ENCODE peak calls at places on chromosomes 12 and 14, in nine cellular contexts. One of them, this sample, is unnamed. For H3K36me3, the result is how much of the 10 kb centered on the place peaks cover.

GRCh38 chr12:52250048-52250990 is 17.3 kb downstream of the KRT7 start:
- DNase-seq in tibial artery: no peak
- DNase-seq in fibroblast of lung: no peak
- DNase-seq in PC-3: peak
- DNase-seq in cardiac muscle cell: no peak
- DNase-seq in naive thymus-derived CD4-positive, alpha-beta T cell: no peak
- DNase-seq in CD4-positive, CD25-positive, alpha-beta regulatory T cell: no peak
- DNase-seq in SJCRH30: no peak
- DNase-seq in heart right ventricle: no peak
- DNase-seq in this sample: no peak

GRCh38 chr12:120065472-120065871 is 51.1 kb downstream of the RAB35 start:
- DNase-seq in tibial artery: no peak
- DNase-seq in fibroblast of lung: no peak
- DNase-seq in PC-3: no peak
- DNase-seq in cardiac muscle cell: no peak
- DNase-seq in naive thymus-derived CD4-positive, alpha-beta T cell: no peak
- DNase-seq in CD4-positive, CD25-positive, alpha-beta regulatory T cell: no peak
- DNase-seq in SJCRH30: no peak
- DNase-seq in heart right ventricle: no peak
- DNase-seq in this sample: no peak

GRCh38 chr12:79927772-79928474 is 7.0 kb downstream of the PPP1R12A start:
- DNase-seq in tibial artery: no peak
- DNase-seq in fibroblast of lung: no peak
- DNase-seq in PC-3: no peak
- DNase-seq in cardiac muscle cell: no peak
- DNase-seq in naive thymus-derived CD4-positive, alpha-beta T cell: peak
- DNase-seq in CD4-positive, CD25-positive, alpha-beta regulatory T cell: peak
- DNase-seq in SJCRH30: no peak
- DNase-seq in heart right ventricle: no peak
- DNase-seq in this sample: peak

GRCh38 chr12:114425031-114425626 is 19.2 kb upstream of the TBX5 start:
- DNase-seq in tibial artery: no peak
- DNase-seq in fibroblast of lung: peak
- DNase-seq in PC-3: no peak
- DNase-seq in cardiac muscle cell: no peak
- DNase-seq in naive thymus-derived CD4-positive, alpha-beta T cell: no peak
- DNase-seq in CD4-positive, CD25-positive, alpha-beta regulatory T cell: no peak
- DNase-seq in SJCRH30: no peak
- DNase-seq in heart right ventricle: no peak
- DNase-seq in this sample: no peak

GRCh38 chr12:51023625-51024395 is 2.4 kb downstream of the SLC11A2 start:
- DNase-seq in tibial artery: no peak
- DNase-seq in fibroblast of lung: peak
- DNase-seq in PC-3: peak
- DNase-seq in cardiac muscle cell: no peak
- DNase-seq in naive thymus-derived CD4-positive, alpha-beta T cell: no peak
- DNase-seq in CD4-positive, CD25-positive, alpha-beta regulatory T cell: no peak
- DNase-seq in SJCRH30: no peak
- DNase-seq in heart right ventricle: no peak
- DNase-seq in this sample: no peak

GRCh38 chr12:49389092-49389703 is 21.9 kb downstream of the SPATS2 start:
- DNase-seq in tibial artery: peak
- DNase-seq in fibroblast of lung: no peak
- DNase-seq in PC-3: no peak
- DNase-seq in cardiac muscle cell: peak
- DNase-seq in naive thymus-derived CD4-positive, alpha-beta T cell: peak
- DNase-seq in CD4-positive, CD25-positive, alpha-beta regulatory T cell: peak
- DNase-seq in SJCRH30: no peak
- DNase-seq in heart right ventricle: no peak
- DNase-seq in this sample: peak

GRCh38 chr12:53746592-53747491 is 4.9 kb downstream of the CISTR start:
- DNase-seq in tibial artery: peak
- DNase-seq in fibroblast of lung: peak
- DNase-seq in PC-3: peak
- DNase-seq in cardiac muscle cell: peak
- DNase-seq in naive thymus-derived CD4-positive, alpha-beta T cell: peak
- DNase-seq in CD4-positive, CD25-positive, alpha-beta regulatory T cell: peak
- DNase-seq in SJCRH30: peak
- DNase-seq in heart right ventricle: peak
- DNase-seq in this sample: peak

GRCh38 chr12:74286254-74286653 is 251.4 kb upstream of the ATXN7L3B start:
- DNase-seq in tibial artery: no peak
- DNase-seq in fibroblast of lung: no peak
- DNase-seq in PC-3: no peak
- DNase-seq in cardiac muscle cell: peak
- DNase-seq in naive thymus-derived CD4-positive, alpha-beta T cell: no peak
- DNase-seq in CD4-positive, CD25-positive, alpha-beta regulatory T cell: no peak
- DNase-seq in SJCRH30: no peak
- DNase-seq in heart right ventricle: no peak
- DNase-seq in this sample: no peak

GRCh38 chr14:86934196-86934595 is 1058.8 kb downstream of the GALC start:
- DNase-seq in tibial artery: no peak
- DNase-seq in fibroblast of lung: no peak
- DNase-seq in PC-3: no peak
- DNase-seq in cardiac muscle cell: no peak
- DNase-seq in naive thymus-derived CD4-positive, alpha-beta T cell: no peak
- DNase-seq in CD4-positive, CD25-positive, alpha-beta regulatory T cell: no peak
- DNase-seq in SJCRH30: no peak
- DNase-seq in heart right ventricle: no peak
- DNase-seq in this sample: no peak

GRCh38 chr12:123101467-123102004 is 49.4 kb downstream of the PITPNM2 start:
- DNase-seq in tibial artery: no peak
- DNase-seq in fibroblast of lung: no peak
- DNase-seq in PC-3: no peak
- DNase-seq in cardiac muscle cell: peak
- DNase-seq in naive thymus-derived CD4-positive, alpha-beta T cell: no peak
- DNase-seq in CD4-positive, CD25-positive, alpha-beta regulatory T cell: no peak
- DNase-seq in SJCRH30: no peak
- DNase-seq in heart right ventricle: no peak
- DNase-seq in this sample: no peak

GRCh38 chr12:27104546-27104945 is 22.2 kb upstream of the C12orf71 start:
- DNase-seq in tibial artery: no peak
- DNase-seq in fibroblast of lung: no peak
- DNase-seq in PC-3: no peak
- DNase-seq in cardiac muscle cell: no peak
- DNase-seq in naive thymus-derived CD4-positive, alpha-beta T cell: no peak
- DNase-seq in CD4-positive, CD25-positive, alpha-beta regulatory T cell: no peak
- DNase-seq in SJCRH30: no peak
- DNase-seq in heart right ventricle: no peak
- DNase-seq in this sample: no peak

GRCh38 chr14:103401223-103402214 is 16.3 kb downstream of the MARK3 start:
- DNase-seq in tibial artery: no peak
- DNase-seq in fibroblast of lung: peak
- DNase-seq in PC-3: peak
- DNase-seq in cardiac muscle cell: peak
- DNase-seq in naive thymus-derived CD4-positive, alpha-beta T cell: no peak
- DNase-seq in CD4-positive, CD25-positive, alpha-beta regulatory T cell: no peak
- DNase-seq in SJCRH30: no peak
- DNase-seq in heart right ventricle: peak
- DNase-seq in this sample: no peak

GRCh38 chr14:104103061-104104005 is 17.8 kb downstream of the ASPG start:
- DNase-seq in tibial artery: no peak
- DNase-seq in fibroblast of lung: no peak
- DNase-seq in PC-3: no peak
- DNase-seq in cardiac muscle cell: no peak
- DNase-seq in naive thymus-derived CD4-positive, alpha-beta T cell: no peak
- DNase-seq in CD4-positive, CD25-positive, alpha-beta regulatory T cell: no peak
- DNase-seq in SJCRH30: no peak
- DNase-seq in heart right ventricle: no peak
- DNase-seq in this sample: no peak

GRCh38 chr14:60734465-60735242 is at the start of gene MNAT1:
- DNase-seq in tibial artery: peak
- DNase-seq in fibroblast of lung: peak
- DNase-seq in PC-3: peak
- DNase-seq in cardiac muscle cell: peak
- DNase-seq in naive thymus-derived CD4-positive, alpha-beta T cell: peak
- DNase-seq in CD4-positive, CD25-positive, alpha-beta regulatory T cell: peak
- DNase-seq in SJCRH30: peak
- DNase-seq in heart right ventricle: peak
- DNase-seq in this sample: peak

GRCh38 chr14:50714452-50715073 is 46.5 kb upstream of the SAV1 start:
- DNase-seq in tibial artery: no peak
- DNase-seq in fibroblast of lung: peak
- DNase-seq in PC-3: peak
- DNase-seq in cardiac muscle cell: peak
- DNase-seq in naive thymus-derived CD4-positive, alpha-beta T cell: no peak
- DNase-seq in CD4-positive, CD25-positive, alpha-beta regulatory T cell: no peak
- DNase-seq in SJCRH30: no peak
- DNase-seq in heart right ventricle: peak
- DNase-seq in this sample: no peak

GRCh38 chr12:13170892-13171490 is 25.5 kb upstream of the EMP1 start:
- DNase-seq in tibial artery: no peak
- DNase-seq in fibroblast of lung: no peak
- DNase-seq in PC-3: no peak
- DNase-seq in cardiac muscle cell: no peak
- DNase-seq in naive thymus-derived CD4-positive, alpha-beta T cell: no peak
- DNase-seq in CD4-positive, CD25-positive, alpha-beta regulatory T cell: no peak
- DNase-seq in SJCRH30: no peak
- DNase-seq in heart right ventricle: no peak
- DNase-seq in this sample: no peak

GRCh38 chr12:13167906-13168305 is 28.6 kb upstream of the EMP1 start:
- DNase-seq in tibial artery: no peak
- DNase-seq in fibroblast of lung: no peak
- DNase-seq in PC-3: no peak
- DNase-seq in cardiac muscle cell: no peak
- DNase-seq in naive thymus-derived CD4-positive, alpha-beta T cell: no peak
- DNase-seq in CD4-positive, CD25-positive, alpha-beta regulatory T cell: no peak
- DNase-seq in SJCRH30: no peak
- DNase-seq in heart right ventricle: no peak
- DNase-seq in this sample: no peak

GRCh38 chr12:13171921-13172859 is 24.3 kb upstream of the EMP1 start:
- DNase-seq in tibial artery: no peak
- DNase-seq in fibroblast of lung: no peak
- DNase-seq in PC-3: peak
- DNase-seq in cardiac muscle cell: peak
- DNase-seq in naive thymus-derived CD4-positive, alpha-beta T cell: no peak
- DNase-seq in CD4-positive, CD25-positive, alpha-beta regulatory T cell: no peak
- DNase-seq in SJCRH30: peak
- DNase-seq in heart right ventricle: no peak
- DNase-seq in this sample: no peak

GRCh38 chr12:13167226-13167625 is 29.3 kb upstream of the EMP1 start:
- DNase-seq in tibial artery: no peak
- DNase-seq in fibroblast of lung: no peak
- DNase-seq in PC-3: peak
- DNase-seq in cardiac muscle cell: no peak
- DNase-seq in naive thymus-derived CD4-positive, alpha-beta T cell: no peak
- DNase-seq in CD4-positive, CD25-positive, alpha-beta regulatory T cell: no peak
- DNase-seq in SJCRH30: no peak
- DNase-seq in heart right ventricle: no peak
- DNase-seq in this sample: no peak

GRCh38 chr12:13169255-13169654 is 27.3 kb upstream of the EMP1 start:
- DNase-seq in tibial artery: no peak
- DNase-seq in fibroblast of lung: no peak
- DNase-seq in PC-3: no peak
- DNase-seq in cardiac muscle cell: no peak
- DNase-seq in naive thymus-derived CD4-positive, alpha-beta T cell: no peak
- DNase-seq in CD4-positive, CD25-positive, alpha-beta regulatory T cell: no peak
- DNase-seq in SJCRH30: no peak
- DNase-seq in heart right ventricle: no peak
- DNase-seq in this sample: no peak
- H3K36me3 ChIP-seq in tibial artery: under half
- H3K36me3 ChIP-seq in fibroblast of lung: under half
- H3K36me3 ChIP-seq in PC-3: under half
- H3K36me3 ChIP-seq in cardiac muscle cell: under half
- H3K36me3 ChIP-seq in naive thymus-derived CD4-positive, alpha-beta T cell: under half
- H3K36me3 ChIP-seq in CD4-positive, CD25-positive, alpha-beta regulatory T cell: under half
- H3K36me3 ChIP-seq in SJCRH30: under half
- H3K36me3 ChIP-seq in heart right ventricle: under half
- H3K36me3 ChIP-seq in this sample: under half

DNA sequence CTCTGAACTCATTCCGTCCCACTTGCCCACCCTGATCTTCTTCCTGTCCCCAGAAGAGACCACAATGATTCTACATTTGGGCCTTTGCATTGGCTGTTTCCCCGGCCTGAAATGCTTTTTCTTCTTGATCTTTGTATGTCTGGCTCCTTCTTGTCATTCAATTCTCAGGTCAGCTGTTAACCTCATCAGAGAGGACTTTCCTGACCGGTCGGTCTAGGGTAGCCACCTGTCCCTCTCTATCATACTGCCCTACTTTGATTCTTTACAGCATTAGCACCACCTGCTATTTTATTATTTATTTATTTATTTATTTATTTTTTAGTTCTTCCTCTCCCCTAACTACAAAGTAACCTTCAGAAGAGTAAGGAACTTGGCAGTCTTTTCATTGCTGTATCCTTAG is 84.3 kb downstream of the DYRK2 start:
- DNase-seq in tibial artery: no peak
- DNase-seq in fibroblast of lung: no peak
- DNase-seq in PC-3: no peak
- DNase-seq in cardiac muscle cell: no peak
- DNase-seq in naive thymus-derived CD4-positive, alpha-beta T cell: no peak
- DNase-seq in CD4-positive, CD25-positive, alpha-beta regulatory T cell: no peak
- DNase-seq in SJCRH30: peak
- DNase-seq in heart right ventricle: no peak
- DNase-seq in this sample: no peak
- H3K36me3 ChIP-seq in tibial artery: under half
- H3K36me3 ChIP-seq in fibroblast of lung: under half
- H3K36me3 ChIP-seq in PC-3: under half
- H3K36me3 ChIP-seq in cardiac muscle cell: under half
- H3K36me3 ChIP-seq in naive thymus-derived CD4-positive, alpha-beta T cell: under half
- H3K36me3 ChIP-seq in CD4-positive, CD25-positive, alpha-beta regulatory T cell: under half
- H3K36me3 ChIP-seq in SJCRH30: under half
- H3K36me3 ChIP-seq in heart right ventricle: under half
- H3K36me3 ChIP-seq in this sample: under half

DNA sequence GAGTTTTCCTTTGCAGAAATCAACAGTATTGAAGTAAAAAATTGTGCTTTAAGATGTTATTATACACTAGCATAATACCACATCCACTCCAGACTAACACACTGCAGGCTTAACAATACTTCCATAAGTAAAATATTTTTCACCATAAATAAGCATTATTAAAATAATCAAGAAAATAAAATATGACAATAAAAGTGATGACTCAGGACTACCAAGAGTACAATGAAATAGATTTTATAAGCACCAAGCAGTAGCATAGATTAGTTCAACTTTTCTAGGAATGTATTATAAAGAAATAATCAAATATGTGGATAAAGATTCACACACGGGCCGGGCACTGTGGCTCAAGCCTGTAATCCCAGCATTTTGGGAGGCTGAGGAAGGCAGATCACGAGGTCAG is 40.4 kb upstream of the MTHFD1 start:
- DNase-seq in tibial artery: no peak
- DNase-seq in fibroblast of lung: no peak
- DNase-seq in PC-3: no peak
- DNase-seq in cardiac muscle cell: no peak
- DNase-seq in naive thymus-derived CD4-positive, alpha-beta T cell: no peak
- DNase-seq in CD4-positive, CD25-positive, alpha-beta regulatory T cell: no peak
- DNase-seq in SJCRH30: no peak
- DNase-seq in heart right ventricle: no peak
- DNase-seq in this sample: no peak
- H3K36me3 ChIP-seq in tibial artery: under half
- H3K36me3 ChIP-seq in fibroblast of lung: under half
- H3K36me3 ChIP-seq in PC-3: under half
- H3K36me3 ChIP-seq in cardiac muscle cell: under half
- H3K36me3 ChIP-seq in naive thymus-derived CD4-positive, alpha-beta T cell: under half
- H3K36me3 ChIP-seq in CD4-positive, CD25-positive, alpha-beta regulatory T cell: under half
- H3K36me3 ChIP-seq in SJCRH30: under half
- H3K36me3 ChIP-seq in heart right ventricle: under half
- H3K36me3 ChIP-seq in this sample: under half

DNA sequence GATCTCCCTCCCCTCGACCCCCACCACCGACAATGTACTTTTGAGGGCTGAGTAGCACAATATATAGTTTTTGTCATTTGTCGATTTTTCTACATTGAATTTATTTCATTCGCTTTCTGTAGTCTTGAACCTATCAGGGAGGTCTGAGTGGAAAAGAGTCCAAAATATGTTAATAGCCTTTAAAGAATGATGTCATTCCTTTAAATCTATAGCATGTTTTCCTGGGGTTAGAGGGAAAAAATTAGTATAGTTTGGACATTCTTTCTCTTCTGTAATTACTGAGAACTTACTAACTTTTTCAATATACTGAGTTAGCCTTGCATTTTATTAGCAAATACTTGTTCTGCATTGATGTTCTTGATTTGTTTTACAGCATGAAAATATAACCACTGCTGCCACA is 55.9 kb downstream of the ARL1 start:
- DNase-seq in tibial artery: no peak
- DNase-seq in fibroblast of lung: no peak
- DNase-seq in PC-3: no peak
- DNase-seq in cardiac muscle cell: no peak
- DNase-seq in naive thymus-derived CD4-positive, alpha-beta T cell: no peak
- DNase-seq in CD4-positive, CD25-positive, alpha-beta regulatory T cell: no peak
- DNase-seq in SJCRH30: no peak
- DNase-seq in heart right ventricle: no peak
- DNase-seq in this sample: no peak
- H3K36me3 ChIP-seq in tibial artery: half or more
- H3K36me3 ChIP-seq in fibroblast of lung: under half
- H3K36me3 ChIP-seq in PC-3: under half
- H3K36me3 ChIP-seq in cardiac muscle cell: under half
- H3K36me3 ChIP-seq in naive thymus-derived CD4-positive, alpha-beta T cell: under half
- H3K36me3 ChIP-seq in CD4-positive, CD25-positive, alpha-beta regulatory T cell: half or more
- H3K36me3 ChIP-seq in SJCRH30: half or more
- H3K36me3 ChIP-seq in heart right ventricle: half or more
- H3K36me3 ChIP-seq in this sample: half or more